ENCODE peak calls at places on chromosomes 7 and 10, in four cellular contexts. One of them, this sample, is unnamed. For H3K27me3, the result is how much of the 10 kb centered on the place peaks cover.

GRCh38 chr7:20541615-20542349 is 73.7 kb upstream of the ABCB5 start:
- DNase-seq in H1: no peak
- DNase-seq in mesendoderm: no peak
- DNase-seq in IMR-90: no peak
- DNase-seq in this sample: no peak

GRCh38 chr7:95095259-95096122 is 188.1 kb downstream of the PPP1R9A start:
- DNase-seq in H1: no peak
- DNase-seq in mesendoderm: no peak
- DNase-seq in IMR-90: no peak
- DNase-seq in this sample: no peak

GRCh38 chr10:85293483-85293882 is 965.1 kb downstream of the CCSER2 start:
- DNase-seq in H1: no peak
- DNase-seq in mesendoderm: no peak
- DNase-seq in IMR-90: no peak
- DNase-seq in this sample: no peak

GRCh38 chr10:13490503-13490902 is 38.3 kb downstream of the BEND7 start:
- DNase-seq in H1: no peak
- DNase-seq in mesendoderm: no peak
- DNase-seq in IMR-90: no peak
- DNase-seq in this sample: no peak

GRCh38 chr7:50448823-50449222 is 1.3 kb downstream of the FIGNL1 start:
- DNase-seq in H1: no peak
- DNase-seq in mesendoderm: no peak
- DNase-seq in IMR-90: no peak
- DNase-seq in this sample: no peak

GRCh38 chr10:11515596-11516418 is 95.6 kb downstream of the USP6NL start:
- DNase-seq in H1: no peak
- DNase-seq in mesendoderm: peak
- DNase-seq in IMR-90: peak
- DNase-seq in this sample: no peak

GRCh38 chr10:14146501-14146900 is 184.2 kb downstream of the FRMD4A start:
- DNase-seq in H1: no peak
- DNase-seq in mesendoderm: no peak
- DNase-seq in IMR-90: peak
- DNase-seq in this sample: no peak

GRCh38 chr10:96017227-96017687 is 26.1 kb upstream of the CCNJ start:
- DNase-seq in H1: peak
- DNase-seq in mesendoderm: peak
- DNase-seq in IMR-90: peak
- DNase-seq in this sample: peak

GRCh38 chr10:8051109-8051781 is 3.2 kb upstream of the GATA3 start:
- DNase-seq in H1: peak
- DNase-seq in mesendoderm: peak
- DNase-seq in IMR-90: no peak
- DNase-seq in this sample: no peak

GRCh38 chr7:128921866-128922440 is 11.4 kb upstream of the KCP start:
- DNase-seq in H1: peak
- DNase-seq in mesendoderm: no peak
- DNase-seq in IMR-90: no peak
- DNase-seq in this sample: peak

GRCh38 chr7:128919241-128919640 is 8.7 kb upstream of the KCP start:
- DNase-seq in H1: peak
- DNase-seq in mesendoderm: no peak
- DNase-seq in IMR-90: no peak
- DNase-seq in this sample: no peak

GRCh38 chr7:128918266-128918665 is 7.8 kb upstream of the KCP start:
- DNase-seq in H1: peak
- DNase-seq in mesendoderm: no peak
- DNase-seq in IMR-90: no peak
- DNase-seq in this sample: no peak

GRCh38 chr7:128920913-128921582 is 10.5 kb upstream of the KCP start:
- DNase-seq in H1: peak
- DNase-seq in mesendoderm: no peak
- DNase-seq in IMR-90: no peak
- DNase-seq in this sample: peak

GRCh38 chr7:128919881-128920789 is 9.6 kb upstream of the KCP start:
- DNase-seq in H1: peak
- DNase-seq in mesendoderm: peak
- DNase-seq in IMR-90: no peak
- DNase-seq in this sample: peak
- H3K27me3 ChIP-seq in H1: under half
- H3K27me3 ChIP-seq in mesendoderm: under half
- H3K27me3 ChIP-seq in IMR-90: half or more
- H3K27me3 ChIP-seq in this sample: under half

DNA sequence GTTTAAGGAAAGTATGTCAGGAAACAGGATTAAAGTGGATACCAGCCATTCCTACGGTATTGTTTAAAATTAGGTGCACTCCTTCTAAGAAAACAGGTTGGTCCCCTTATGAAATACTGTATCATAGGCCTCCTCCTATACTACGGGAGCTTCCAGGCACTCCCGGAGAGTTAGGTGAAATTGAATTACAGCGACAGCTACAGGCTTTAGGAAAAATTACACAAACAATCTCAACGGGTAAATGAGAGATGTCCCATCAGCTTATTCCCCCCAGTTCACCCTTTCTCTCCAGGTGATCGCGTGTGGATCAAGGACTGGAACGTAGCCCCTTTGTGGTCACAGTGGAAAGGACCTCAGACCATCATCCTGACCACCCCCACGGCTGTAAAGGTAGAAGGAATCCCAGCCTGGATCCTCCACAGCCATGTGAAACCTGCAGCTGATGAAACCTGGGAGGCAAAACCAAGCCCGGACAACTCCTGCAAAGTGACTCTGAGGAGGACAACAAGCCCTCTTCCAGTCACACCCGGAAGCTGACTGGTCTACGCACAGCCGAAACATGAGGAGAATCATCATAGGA is 25.1 kb upstream of the GHITM start:
- DNase-seq in H1: peak
- DNase-seq in mesendoderm: peak
- DNase-seq in IMR-90: no peak
- DNase-seq in this sample: no peak
- H3K56ac ChIP-seq in H1: no peak
- H3K56ac ChIP-seq in mesendoderm: no peak
- H3K56ac ChIP-seq in IMR-90: no peak
- H3K56ac ChIP-seq in this sample: no peak

GRCh38 chr7:132511921-132512320 is 64.3 kb downstream of the PLXNA4 start:
- DNase-seq in H1: no peak
- DNase-seq in mesendoderm: no peak
- DNase-seq in IMR-90: no peak
- DNase-seq in this sample: no peak
- H2AK5ac ChIP-seq in H1: no peak
- H2AK5ac ChIP-seq in mesendoderm: no peak
- H2AK5ac ChIP-seq in IMR-90: no peak
- H2AK5ac ChIP-seq in this sample: no peak

GRCh38 chr10:124447741-124448466 is 1.9 kb downstream of the NKX1-2 start:
- DNase-seq in H1: no peak
- DNase-seq in mesendoderm: peak
- DNase-seq in IMR-90: no peak
- DNase-seq in this sample: peak
- H3K27me3 ChIP-seq in H1: under half
- H3K27me3 ChIP-seq in mesendoderm: under half
- H3K27me3 ChIP-seq in IMR-90: half or more
- H3K27me3 ChIP-seq in this sample: under half

GRCh38 chr7:117739085-117739484 is 134.2 kb downstream of the CTTNBP2 start:
- DNase-seq in H1: no peak
- DNase-seq in mesendoderm: no peak
- DNase-seq in IMR-90: no peak
- DNase-seq in this sample: no peak
- H3K56ac ChIP-seq in H1: no peak
- H3K56ac ChIP-seq in mesendoderm: no peak
- H3K56ac ChIP-seq in IMR-90: no peak
- H3K56ac ChIP-seq in this sample: no peak

GRCh38 chr10:114881916-114882315 is 56.1 kb upstream of the TRUB1 start:
- DNase-seq in H1: no peak
- DNase-seq in mesendoderm: peak
- DNase-seq in IMR-90: no peak
- DNase-seq in this sample: no peak
- H2AK5ac ChIP-seq in H1: peak
- H2AK5ac ChIP-seq in mesendoderm: peak
- H2AK5ac ChIP-seq in IMR-90: no peak
- H2AK5ac ChIP-seq in this sample: no peak

DNA sequence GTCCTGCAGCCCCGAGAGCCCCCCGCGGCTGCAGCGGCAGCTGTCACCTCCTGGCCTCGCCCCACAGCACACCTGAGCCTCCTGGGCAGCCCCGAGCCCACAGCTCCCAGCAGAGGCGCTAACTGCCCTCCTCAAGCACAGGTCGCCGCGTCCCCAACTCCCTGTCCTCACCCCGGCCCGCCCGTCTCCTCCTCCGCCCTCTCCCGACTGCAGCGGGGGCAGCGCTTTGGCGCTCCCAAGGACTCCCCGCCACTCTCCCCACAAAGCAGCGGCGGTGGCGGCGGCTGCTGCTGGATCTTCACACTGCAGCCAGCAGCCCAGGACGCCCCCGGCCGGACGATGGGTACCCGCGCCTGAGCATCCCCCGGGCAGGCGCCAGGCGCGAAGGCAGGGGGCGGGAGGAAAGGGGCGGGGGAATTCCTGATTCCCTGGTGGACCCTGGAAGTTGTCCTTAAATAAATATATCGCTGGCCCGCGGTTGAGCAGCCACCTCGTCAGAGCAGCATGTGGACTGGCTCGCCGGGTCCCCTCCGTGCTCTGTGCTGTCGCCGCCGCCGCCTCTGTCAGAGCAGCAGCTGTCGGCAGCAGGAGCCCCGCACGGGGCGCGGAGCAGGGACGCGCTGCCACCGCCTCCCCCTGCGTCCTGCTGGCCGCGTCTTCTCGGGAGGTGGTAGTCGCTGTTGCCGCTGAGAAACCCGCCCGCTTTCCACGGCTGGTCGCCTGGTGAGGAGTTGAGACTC is at the start of gene ZNF804B:
- DNase-seq in H1: peak
- DNase-seq in mesendoderm: peak
- DNase-seq in IMR-90: no peak
- DNase-seq in this sample: peak
- H3K27me3 ChIP-seq in H1: under half
- H3K27me3 ChIP-seq in mesendoderm: under half
- H3K27me3 ChIP-seq in IMR-90: under half
- H3K27me3 ChIP-seq in this sample: under half

GRCh38 chr10:22086730-22087364 is 83.3 kb upstream of the DNAJC1 start:
- DNase-seq in H1: no peak
- DNase-seq in mesendoderm: peak
- DNase-seq in IMR-90: peak
- DNase-seq in this sample: peak
- H3K56ac ChIP-seq in H1: no peak
- H3K56ac ChIP-seq in mesendoderm: no peak
- H3K56ac ChIP-seq in IMR-90: no peak
- H3K56ac ChIP-seq in this sample: no peak

This sample was measured in H9.